ENCODE peak calls at places on chromosomes 3 and 15, in eight cellular contexts. I is NCI-H774; E is stimulated activated naive CD8-positive, alpha-beta T cell treated with anti-CD3 and anti-CD28 coated beads, Interleukin-15, Interleukin-2, amounts not matched to agents 100 U/mL and 50 U/mL, for 24 hours; K is hepatic stellate cell; X is ACHN; C is LoVo; Z is GDM1; B is nucleus accumbens. Q is an unnamed sample.
A peak's percentile ranks its signal among the peaks of the same experiment; 100 is the strongest.

GRCh38 chr3:73718326-73719110 is 93.8 kb upstream of the PDZRN3 start:
- DNase-seq in C (no peak), K (no peak), I (no peak), B (no peak), E (no peak), X (no peak), Z (no peak), Q (no peak)

GRCh38 chr3:17238029-17238428 is 353.3 kb downstream of the PLCL2 start:
- DNase-seq in E (no peak), B (no peak), Z (no peak), C (no peak), X (no peak), I (no peak), K (no peak), Q (no peak)

GRCh38 chr3:126184465-126185000 is 4.1 kb upstream of the ALDH1L1 start:
- DNase-seq in E (no peak), Z (no peak), K (no peak), C (no peak), B (no peak), I (no peak), X (no peak), Q (no peak)

GRCh38 chr3:100982710-100983109 is 10.5 kb downstream of the ABI3BP start:
- DNase-seq in C (no peak), B (peak; percentile 28), E (no peak), X (no peak), K (no peak), I (no peak), Z (no peak), Q (no peak)

GRCh38 chr3:77530870-77531269 is 491.0 kb downstream of the ROBO2 start:
- DNase-seq in K (peak; percentile 6), Z (no peak), E (no peak), I (no peak), C (no peak), B (no peak), X (no peak), Q (no peak)

GRCh38 chr3:65181397-65181871 is 493.6 kb upstream of the ADAMTS9 start:
- DNase-seq in X (no peak), B (no peak), Z (no peak), K (no peak), C (no peak), E (no peak), I (no peak), Q (no peak)

GRCh38 chr15:62895139-62895866 is 147.2 kb upstream of the TPM1 start:
- DNase-seq in C (no peak), K (peak; percentile 40), X (peak; percentile 20), B (no peak), E (no peak), Z (no peak), I (no peak), Q (no peak)

GRCh38 chr3:195546130-195546560 is 3.0 kb upstream of the PPP1R2 start:
- DNase-seq in I (no peak), C (peak; percentile 80), X (peak; percentile 66), K (no peak), E (peak; percentile 46), Z (no peak), B (no peak), Q (no peak)

GRCh38 chr15:66617137-66618090 is 51.6 kb upstream of the LCTL start:
- DNase-seq in Z (peak; percentile 91), C (peak; percentile 68), E (no peak), K (peak; percentile 73), X (no peak), I (no peak), B (peak; percentile 67), Q (no peak)

GRCh38 chr15:42035362-42035761 is 14.5 kb upstream of the PLA2G4E start:
- DNase-seq in Z (no peak), C (peak; percentile 63), B (no peak), K (no peak), I (no peak), E (peak; percentile 29), X (peak; percentile 1), Q (no peak)

GRCh38 chr15:87764461-87765236 is 491.9 kb downstream of the NTRK3 start:
- DNase-seq in Z (no peak), X (peak; percentile 33), I (no peak), B (no peak), C (no peak), E (no peak), K (no peak), Q (no peak)

GRCh38 chr15:84947947-84948830 is 33.5 kb upstream of the PDE8A start:
- DNase-seq in E (no peak), X (no peak), I (no peak), B (no peak), K (peak; percentile 92), C (peak; percentile 19), Z (no peak), Q (no peak)

GRCh38 chr15:24924621-24925020 is 30.2 kb upstream of the SNRPN start:
- DNase-seq in B (no peak), C (no peak), K (no peak), X (no peak), E (no peak), Z (no peak), I (no peak), Q (no peak)

GRCh38 chr3:179558742-179559364 is 3.9 kb upstream of the ACTL6A start:
- DNase-seq in B (peak; percentile 58), E (peak; percentile 57), Z (peak; percentile 48), C (peak; percentile 57), K (peak; percentile 75), X (peak; percentile 64), I (peak; percentile 62), Q (peak; percentile 73)

GRCh38 chr3:64650710-64651109 is 37.1 kb downstream of the ADAMTS9 start:
- DNase-seq in I (no peak), E (no peak), K (peak; percentile 12), X (no peak), C (no peak), Z (no peak), B (no peak), Q (no peak)

GRCh38 chr3:115239717-115240116 is 92.6 kb upstream of the ZBTB20 start:
- DNase-seq in Z (no peak), K (peak; percentile 69), I (peak; percentile 82), E (no peak), X (peak; percentile 90), B (peak; percentile 60), C (peak; percentile 42), Q (peak; percentile 77)

GRCh38 chr15:33587773-33588172 is 277.0 kb downstream of the RYR3 start:
- DNase-seq in E (no peak), B (no peak), I (no peak), K (no peak), X (peak; percentile 3), C (no peak), Z (no peak), Q (no peak)

GRCh38 chr3:58332575-58333179 is at the start of gene PXK:
- DNase-seq in I (no peak), C (peak; percentile 79), Z (peak; percentile 76), E (peak; percentile 86), B (peak; percentile 79), K (peak; percentile 72), X (peak; percentile 67), Q (peak; percentile 41)

GRCh38 chr3:184551103-184551502 is 10.5 kb upstream of the EPHB3 start:
- DNase-seq in Z (no peak), B (no peak), X (no peak), C (no peak), K (no peak), I (no peak), E (no peak), Q (no peak)

GRCh38 chr15:62771234-62771633 is 271.3 kb upstream of the TPM1 start:
- DNase-seq in C (no peak), E (no peak), B (no peak), I (no peak), Z (no peak), X (no peak), K (no peak), Q (no peak)

GRCh38 chr3:14231998-14232501 is 53.4 kb downstream of the LSM3 start:
- DNase-seq in K (peak; percentile 50), I (no peak), C (no peak), E (no peak), X (no peak), B (no peak), Z (no peak), Q (no peak)

GRCh38 chr3:4988815-4989648 is 9.8 kb downstream of the BHLHE40 start:
- DNase-seq in I (no peak), C (peak; percentile 84), E (no peak), B (no peak), Z (no peak), X (no peak), K (no peak), Q (no peak)

GRCh38 chr15:98614681-98615080 is 33.7 kb upstream of the IGF1R start:
- DNase-seq in Z (no peak), I (no peak), C (no peak), B (no peak), K (no peak), X (no peak), E (no peak), Q (no peak)

GRCh38 chr3:141382571-141382970 is 14.3 kb downstream of the ZBTB38 start:
- DNase-seq in C (no peak), I (no peak), B (no peak), X (no peak), Z (no peak), K (no peak), E (no peak), Q (peak; percentile 50)

GRCh38 chr15:64681424-64682024 is 93.9 kb downstream of the RBPMS2 start:
- DNase-seq in B (no peak), Z (no peak), E (no peak), I (peak; percentile 15), X (peak; percentile 78), K (peak; percentile 83), C (peak; percentile 41), Q (peak; percentile 75)

GRCh38 chr3:100725935-100726334 is 16.6 kb downstream of the TFG start:
- DNase-seq in X (no peak), K (no peak), I (no peak), Z (no peak), B (no peak), E (no peak), C (no peak), Q (no peak)